ENCODE peak calls at places on chromosomes 12 and 14, in ten cellular contexts. I is tibial nerve; S is kidney; F is gastrocnemius medialis; X is A673; E is activated gamma-delta T cell treated with anti-CD3 and anti-CD28 coated beads, Interleukin-2, amount 50 U/mL, for 16 hours; C is NCI-H1105; N is NCI-H1092 treated with DMSO at 0.1 percent for 48 hours; Z is HEK293T; O is stomach. Q is an unnamed sample.

GRCh38 chr14:85437143-85437542 is 92.8 kb upstream of the FLRT2 start:
- DNase-seq in Z (no peak), I (no peak), S (no peak), O (no peak), F (no peak), C (no peak), N (no peak), E (no peak), X (no peak), Q (peak)

GRCh38 chr14:64870160-64870559 is 9.5 kb downstream of the SPTB start:
- DNase-seq in Z (no peak), F (no peak), S (no peak), X (no peak), I (no peak), N (no peak), E (no peak), O (no peak), C (no peak), Q (no peak)

GRCh38 chr12:56987551-56988053 is 18.7 kb downstream of the ZBTB39 start:
- DNase-seq in E (peak), S (peak), O (peak), F (peak), I (peak), N (peak), Z (peak), C (peak), X (peak), Q (no peak)

GRCh38 chr12:23899434-23899833 is 50.0 kb downstream of the SOX5 start:
- DNase-seq in O (no peak), F (no peak), Z (no peak), I (no peak), N (no peak), S (no peak), E (no peak), X (no peak), C (no peak), Q (no peak)

GRCh38 chr12:100986595-100987547 is 192.3 kb downstream of the ANO4 start:
- DNase-seq in O (no peak), I (no peak), F (no peak), S (no peak), E (no peak), C (no peak), N (no peak), X (peak), Z (no peak), Q (no peak)

GRCh38 chr14:26845106-26845818 is 247.4 kb upstream of the NOVA1 start:
- DNase-seq in X (no peak), O (no peak), S (no peak), E (no peak), F (no peak), N (no peak), C (no peak), Z (no peak), I (no peak), Q (no peak)

GRCh38 chr14:96154900-96155299 is 49.7 kb upstream of the BDKRB2 start:
- DNase-seq in S (no peak), E (no peak), O (no peak), I (no peak), F (no peak), N (no peak), X (no peak), Z (no peak), C (no peak), Q (no peak)

GRCh38 chr14:21917699-21918436 is 244.2 kb upstream of the OR4E1 start:
- DNase-seq in X (peak), E (peak), C (peak), I (peak), F (no peak), S (no peak), O (peak), Z (peak), N (peak), Q (no peak)

GRCh38 chr12:24905431-24905830 is 43.5 kb downstream of the BCAT1 start:
- DNase-seq in I (no peak), E (no peak), Z (no peak), S (no peak), O (no peak), C (no peak), N (no peak), X (no peak), F (no peak), Q (no peak)

GRCh38 chr12:777550-778047 is 25.2 kb downstream of the WNK1 start:
- DNase-seq in O (no peak), N (no peak), F (no peak), Z (no peak), S (no peak), X (no peak), E (no peak), I (no peak), C (no peak), Q (no peak)

GRCh38 chr14:104766256-104766862 is 13.4 kb downstream of the SIVA1 start:
- DNase-seq in I (no peak), F (no peak), N (no peak), E (no peak), X (no peak), S (no peak), Z (no peak), O (no peak), C (no peak), Q (no peak)

GRCh38 chr12:51171884-51172514 is 936 bp downstream of the TFCP2 start:
- DNase-seq in F (no peak), I (peak), N (no peak), S (no peak), X (peak), C (no peak), E (no peak), Z (no peak), O (peak), Q (no peak)

GRCh38 chr14:45526715-45527549 is 273.9 kb upstream of the MIS18BP1 start:
- DNase-seq in S (no peak), E (no peak), Z (peak), N (peak), X (peak), C (peak), I (peak), O (peak), F (peak), Q (no peak)

GRCh38 chr14:100190126-100190525 is 30.7 kb upstream of the DEGS2 start:
- DNase-seq in N (no peak), I (no peak), Z (no peak), C (no peak), E (no peak), S (no peak), F (no peak), X (no peak), O (no peak), Q (no peak)

GRCh38 chr14:21780429-21781084 is 106.9 kb upstream of the OR4E1 start:
- DNase-seq in F (no peak), S (no peak), Z (no peak), C (no peak), I (no peak), X (no peak), E (no peak), N (no peak), O (no peak), Q (no peak)

GRCh38 chr12:111767362-111768158 is 827 bp downstream of the ALDH2 start:
- DNase-seq in S (no peak), F (no peak), X (no peak), N (no peak), I (no peak), O (no peak), C (no peak), Z (peak), E (no peak), Q (no peak)